ENCODE peak calls at places on chromosomes 1 and 21, in nine cellular contexts. B is mammary epithelial cell, N is astrocyte, J is neural progenitor cell, H is hepatocyte, Y is PC-9, W is neuronal stem cell, P is Karpas-422, D is IMR-90. M is an unnamed sample.

GRCh38 chr1:205700865-205701401 is 20.6 kb upstream of the SLC45A3 start:
- DNase-seq in B (no peak), N (no peak), J (peak; percentile 72), H (no peak), Y (no peak), W (no peak), P (no peak), D (no peak), M (no peak)

GRCh38 chr1:98700228-98700627 is 38.7 kb downstream of the SNX7 start:
- DNase-seq in B (no peak), N (peak; percentile 58), J (no peak), H (no peak), Y (no peak), W (no peak), P (no peak), D (peak; percentile 78), M (no peak)

GRCh38 chr21:39367783-39368182 is 18.9 kb upstream of the HMGN1 start:
- DNase-seq in B (no peak), N (no peak), J (no peak), H (no peak), Y (no peak), W (no peak), P (no peak), D (no peak), M (no peak)

GRCh38 chr21:38760017-38760761 is 45.5 kb upstream of the ETS2 start:
- DNase-seq in B (no peak), N (peak; percentile 77), J (peak; percentile 72), H (no peak), Y (no peak), W (no peak), P (no peak), D (peak; percentile 52), M (no peak)

GRCh38 chr1:213357403-213357802 is 306.4 kb downstream of the RPS6KC1 start:
- DNase-seq in B (no peak), N (no peak), J (no peak), H (no peak), Y (no peak), W (no peak), P (no peak), D (no peak), M (no peak)

GRCh38 chr1:14756617-14757259 is 158.3 kb downstream of the KAZN start:
- DNase-seq in B (peak; percentile 56), N (no peak), J (no peak), H (no peak), Y (no peak), W (no peak), P (no peak), D (peak; percentile 31), M (peak; percentile 50)

GRCh38 chr21:45870851-45871615 is 110.5 kb upstream of the COL6A1 start:
- DNase-seq in B (no peak), N (no peak), J (no peak), H (no peak), Y (no peak), W (no peak), P (no peak), D (no peak), M (no peak)

GRCh38 chr1:59198565-59198964 is 98.3 kb upstream of the FGGY start:
- DNase-seq in B (no peak), N (peak; percentile 66), J (no peak), H (peak; percentile 26), Y (no peak), W (no peak), P (no peak), D (no peak), M (no peak)

GRCh38 chr1:172246521-172247390 is 173.7 kb upstream of the C1orf105 start:
- DNase-seq in B (no peak), N (peak; percentile 56), J (no peak), H (no peak), Y (no peak), W (no peak), P (no peak), D (no peak), M (peak; percentile 76)

GRCh38 chr1:154739654-154740053 is 130.4 kb downstream of the KCNN3 start:
- DNase-seq in B (no peak), N (no peak), J (no peak), H (no peak), Y (no peak), W (no peak), P (no peak), D (no peak), M (no peak)

GRCh38 chr1:54766726-54767125 is 2.4 kb upstream of the PARS2 start:
- DNase-seq in B (no peak), N (no peak), J (no peak), H (no peak), Y (no peak), W (no peak), P (no peak), D (no peak), M (no peak)

GRCh38 chr1:90223401-90223800 is 228.5 kb downstream of the ZNF326 start:
- DNase-seq in B (no peak), N (no peak), J (no peak), H (no peak), Y (no peak), W (no peak), P (no peak), D (no peak), M (no peak)

GRCh38 chr1:211336161-211336560 is 9.5 kb downstream of the TRAF5 start:
- DNase-seq in B (no peak), N (no peak), J (no peak), H (no peak), Y (no peak), W (no peak), P (no peak), D (no peak), M (no peak)

GRCh38 chr1:209527993-209528392 is 55.5 kb upstream of the CAMK1G start:
- DNase-seq in B (peak; percentile 74), N (peak; percentile 10), J (no peak), H (peak; percentile 85), Y (no peak), W (no peak), P (no peak), D (no peak), M (no peak)

DNA sequence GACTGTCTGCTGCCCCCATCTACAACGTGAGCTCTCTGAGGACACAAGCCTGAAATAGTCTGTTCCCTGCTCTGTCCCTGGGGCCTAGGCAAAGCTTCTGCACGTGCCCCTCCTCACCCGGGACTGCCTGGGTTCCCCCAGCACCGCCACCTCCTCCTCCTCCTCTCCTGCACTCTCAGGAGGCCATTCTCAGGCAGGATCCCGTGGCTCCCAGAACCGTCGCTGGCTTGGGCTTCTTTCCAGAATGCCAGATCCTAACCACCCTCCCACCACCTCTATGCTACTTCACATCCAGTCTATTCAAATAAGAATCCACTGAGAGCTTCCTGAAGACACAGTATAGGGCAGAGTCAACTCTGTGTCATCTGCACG is 11.2 kb downstream of the NPHP4 start:
- DNase-seq in B (no peak), N (no peak), J (no peak), H (no peak), Y (no peak), W (no peak), P (no peak), D (no peak), M (peak; percentile 19)
- H3K4me2 ChIP-seq in B (no peak overlapping the region), N (no peak overlapping the region), J (peak overlapping the region; percentile 61), H (no peak overlapping the region), Y (no peak overlapping the region), W (no peak overlapping the region), P (no peak overlapping the region), D (no peak overlapping the region), M (no peak overlapping the region)

GRCh38 chr1:22712502-22713271 is 2.0 kb downstream of the EPHB2 start:
- DNase-seq in B (no peak), N (peak; percentile 34), J (peak; percentile 34), H (peak; percentile 23), Y (no peak), W (no peak), P (no peak), D (peak; percentile 79), M (peak; percentile 92)
- H3K4me2 ChIP-seq in B (no peak overlapping the region), N (peak overlapping the region; percentile 90), J (peak overlapping the region; percentile 85), H (peak overlapping the region; percentile 88), Y (peak overlapping the region; percentile 91), W (no peak overlapping the region), P (peak overlapping the region; percentile 22), D (peak overlapping the region; percentile 94), M (peak overlapping the region; percentile 81)

GRCh38 chr1:36098650-36099365 is 10.1 kb downstream of the ADPRS start:
- DNase-seq in B (no peak), N (no peak), J (no peak), H (no peak), Y (no peak), W (no peak), P (no peak), D (no peak), M (peak; percentile 55)

GRCh38 chr1:36100376-36100775 is 11.7 kb downstream of the ADPRS start:
- DNase-seq in B (no peak), N (no peak), J (no peak), H (no peak), Y (no peak), W (no peak), P (no peak), D (no peak), M (peak; percentile 93)

GRCh38 chr1:36101546-36101945 is 12.9 kb downstream of the ADPRS start:
- DNase-seq in B (no peak), N (no peak), J (no peak), H (no peak), Y (no peak), W (no peak), P (no peak), D (no peak), M (peak; percentile 44)

GRCh38 chr1:36097693-36098585 is 9.2 kb downstream of the ADPRS start:
- DNase-seq in B (no peak), N (no peak), J (no peak), H (peak; percentile 3), Y (no peak), W (no peak), P (no peak), D (no peak), M (peak; percentile 51)

DNA sequence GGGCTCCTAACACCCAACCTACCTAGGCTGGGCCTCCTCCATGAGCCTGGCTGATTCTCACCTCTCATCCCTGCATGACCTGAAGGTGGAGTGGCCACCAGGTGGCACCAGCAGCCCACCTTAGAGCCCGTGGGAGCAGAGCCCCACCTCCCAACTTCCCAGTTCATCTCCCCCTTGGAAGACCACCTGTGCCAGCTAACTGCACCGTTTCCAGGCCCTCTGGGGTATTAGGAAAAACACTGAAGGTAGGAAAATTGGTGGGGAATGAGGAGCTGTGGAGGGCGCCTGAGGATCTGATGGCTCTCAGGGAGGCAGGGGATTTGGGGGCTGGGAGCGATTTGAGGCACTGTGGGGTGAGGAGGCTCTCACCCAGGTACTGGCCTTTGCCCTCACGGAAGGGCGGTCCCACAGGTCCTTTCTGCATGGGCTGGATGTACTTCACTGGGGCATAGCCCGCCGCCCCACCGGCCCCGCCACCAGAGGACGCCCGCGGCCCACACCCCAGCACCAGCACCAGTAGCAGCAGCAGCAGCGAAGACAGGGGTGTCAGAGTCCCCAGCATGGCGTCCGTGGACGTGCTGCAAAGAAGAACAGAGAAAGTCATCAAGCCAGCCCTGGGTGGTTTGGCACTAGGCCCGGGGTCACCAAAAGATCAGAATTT is 11.1 kb downstream of the ADPRS start:
- DNase-seq in B (peak; percentile 49), N (peak; percentile 46), J (peak; percentile 90), H (peak; percentile 88), Y (peak; percentile 71), W (peak; percentile 81), P (peak; percentile 92), D (peak; percentile 73), M (peak; percentile 95)
- H3K4me2 ChIP-seq in B (no peak overlapping the region), N (no peak overlapping the region), J (no peak overlapping the region), H (peak overlapping the region; percentile 57), Y (peak overlapping the region; percentile 69), W (no peak overlapping the region), P (no peak overlapping the region), D (no peak overlapping the region), M (peak overlapping the region; percentile 50)

DNA sequence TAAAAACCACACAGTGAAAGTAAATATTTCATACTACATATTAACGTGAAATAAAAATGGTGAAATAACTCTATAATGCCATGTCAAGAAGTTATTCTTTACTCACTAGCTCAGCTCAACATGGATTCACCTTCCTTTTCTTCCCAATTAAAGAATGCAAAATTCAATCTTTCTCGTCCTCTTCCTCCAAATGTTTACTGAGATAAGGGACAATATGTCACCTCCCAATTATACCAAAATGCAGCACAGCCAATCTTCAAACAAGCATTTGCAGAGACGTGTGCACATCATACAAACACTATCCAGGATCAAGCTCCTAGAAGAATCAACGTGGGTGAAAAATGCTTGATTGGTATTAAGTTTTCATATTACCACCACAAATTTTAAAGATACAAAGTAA is 7.3 kb downstream of the PTP4A2 start:
- DNase-seq in B (no peak), N (no peak), J (no peak), H (no peak), Y (no peak), W (no peak), P (no peak), D (no peak), M (peak; percentile 45)
- H3K4me2 ChIP-seq in B (peak overlapping the region; percentile 70), N (peak overlapping the region; percentile 69), J (no peak overlapping the region), H (peak overlapping the region; percentile 58), Y (peak overlapping the region; percentile 86), W (no peak overlapping the region), P (peak overlapping the region; percentile 95), D (peak overlapping the region; percentile 39), M (peak overlapping the region; percentile 60)

M was measured in osteoblast.